ENCODE peak calls at places on chromosomes 3 and 15, in five cellular contexts. One of them, this sample, is unnamed.

GRCh38 chr15:96893159-96893906 is 562.8 kb downstream of the NR2F2 start:
- DNase-seq in K562: no peak
- DNase-seq in SK-N-SH: no peak
- DNase-seq in H1: no peak
- DNase-seq in HepG2: no peak
- DNase-seq in this sample: no peak

GRCh38 chr3:186303985-186304384 is 58.0 kb downstream of the DGKG start:
- DNase-seq in K562: no peak
- DNase-seq in SK-N-SH: no peak
- DNase-seq in H1: peak
- DNase-seq in HepG2: no peak
- DNase-seq in this sample: no peak

GRCh38 chr3:46908294-46908985 is 30.9 kb downstream of the PTH1R start:
- DNase-seq in K562: no peak
- DNase-seq in SK-N-SH: no peak
- DNase-seq in H1: no peak
- DNase-seq in HepG2: no peak
- DNase-seq in this sample: no peak

GRCh38 chr3:140092883-140093536 is 158.0 kb downstream of the CLSTN2 start:
- DNase-seq in K562: peak
- DNase-seq in SK-N-SH: peak
- DNase-seq in H1: peak
- DNase-seq in HepG2: no peak
- DNase-seq in this sample: peak

GRCh38 chr3:48561045-48561736 is 2.4 kb downstream of the UCN2 start:
- DNase-seq in K562: peak
- DNase-seq in SK-N-SH: peak
- DNase-seq in H1: peak
- DNase-seq in HepG2: peak
- DNase-seq in this sample: peak

GRCh38 chr3:171116365-171116764 is 89.8 kb upstream of the SLC2A2 start:
- DNase-seq in K562: no peak
- DNase-seq in SK-N-SH: no peak
- DNase-seq in H1: no peak
- DNase-seq in HepG2: no peak
- DNase-seq in this sample: no peak

GRCh38 chr3:15405448-15406050 is 21.8 kb downstream of the METTL6 start:
- DNase-seq in K562: peak
- DNase-seq in SK-N-SH: peak
- DNase-seq in H1: no peak
- DNase-seq in HepG2: peak
- DNase-seq in this sample: no peak

GRCh38 chr3:31572605-31573459 is 40.1 kb downstream of the STT3B start:
- DNase-seq in K562: no peak
- DNase-seq in SK-N-SH: no peak
- DNase-seq in H1: no peak
- DNase-seq in HepG2: no peak
- DNase-seq in this sample: no peak

GRCh38 chr15:49758856-49759255 is 138.0 kb downstream of the DTWD1 start:
- DNase-seq in K562: no peak
- DNase-seq in SK-N-SH: no peak
- DNase-seq in H1: no peak
- DNase-seq in HepG2: no peak
- DNase-seq in this sample: no peak

GRCh38 chr15:50783895-50784294 is 18.4 kb upstream of the SPPL2A start:
- DNase-seq in K562: no peak
- DNase-seq in SK-N-SH: no peak
- DNase-seq in H1: no peak
- DNase-seq in HepG2: no peak
- DNase-seq in this sample: no peak

GRCh38 chr15:71125831-71126453 is 10.7 kb downstream of the THSD4 start:
- DNase-seq in K562: peak
- DNase-seq in SK-N-SH: peak
- DNase-seq in H1: no peak
- DNase-seq in HepG2: peak
- DNase-seq in this sample: no peak

GRCh38 chr3:39415983-39416382 is 9.5 kb downstream of the RPSA start:
- DNase-seq in K562: no peak
- DNase-seq in SK-N-SH: no peak
- DNase-seq in H1: peak
- DNase-seq in HepG2: no peak
- DNase-seq in this sample: no peak

GRCh38 chr3:21839181-21839580 is 88.2 kb upstream of the ZNF385D start:
- DNase-seq in K562: no peak
- DNase-seq in SK-N-SH: no peak
- DNase-seq in H1: no peak
- DNase-seq in HepG2: no peak
- DNase-seq in this sample: no peak
- TF ChIP-seq TAF1 in K562: no peak
- TF ChIP-seq TAF1 in SK-N-SH: no peak
- TF ChIP-seq TAF1 in H1: no peak
- TF ChIP-seq TAF1 in HepG2: no peak
- TF ChIP-seq TAF1 in this sample: no peak

DNA sequence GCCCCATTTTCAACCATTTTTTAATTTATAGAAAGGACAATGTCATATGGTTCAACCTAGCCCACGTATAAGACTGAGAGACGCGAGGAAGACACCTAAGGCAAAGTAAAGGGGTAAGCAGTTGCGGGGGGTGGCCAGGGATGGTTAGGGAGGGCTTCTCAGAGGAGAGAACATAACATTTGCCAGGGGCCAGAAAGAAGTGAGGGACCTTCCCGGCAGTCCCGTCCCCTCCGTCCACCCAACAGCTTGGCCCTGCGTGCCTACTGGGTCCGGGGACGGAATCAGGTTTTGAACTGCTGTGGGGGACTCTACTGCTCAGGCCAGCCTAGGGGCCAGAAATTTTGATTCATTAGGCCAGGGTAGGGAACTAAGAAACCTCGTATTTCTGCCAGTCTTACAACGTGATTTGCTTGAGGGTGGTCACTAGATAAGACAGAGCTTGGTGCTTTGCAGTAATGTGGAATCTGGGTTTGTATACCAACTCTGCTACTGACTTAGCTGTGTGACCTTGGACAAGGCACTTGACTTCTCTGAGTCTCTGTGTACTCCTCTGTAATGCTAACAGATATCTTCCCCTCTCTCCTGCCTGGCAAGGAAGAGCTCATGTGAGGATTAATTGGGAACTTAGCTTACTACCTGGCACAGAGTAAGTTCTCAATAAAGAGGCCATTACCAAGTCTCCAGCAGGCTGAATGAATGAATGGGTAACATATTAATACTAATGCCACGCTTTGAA is 734 bp upstream of the SLC6A20 start:
- DNase-seq in K562: no peak
- DNase-seq in SK-N-SH: no peak
- DNase-seq in H1: no peak
- DNase-seq in HepG2: no peak
- DNase-seq in this sample: no peak
- TF ChIP-seq TAF1 in K562: no peak
- TF ChIP-seq TAF1 in SK-N-SH: no peak
- TF ChIP-seq TAF1 in H1: no peak
- TF ChIP-seq TAF1 in HepG2: no peak
- TF ChIP-seq TAF1 in this sample: no peak

GRCh38 chr15:37014137-37014536 is 86.2 kb downstream of the MEIS2 start:
- DNase-seq in K562: no peak
- DNase-seq in SK-N-SH: no peak
- DNase-seq in H1: no peak
- DNase-seq in HepG2: no peak
- DNase-seq in this sample: no peak
- TF ChIP-seq TAF1 in K562: no peak
- TF ChIP-seq TAF1 in SK-N-SH: no peak
- TF ChIP-seq TAF1 in H1: no peak
- TF ChIP-seq TAF1 in HepG2: no peak
- TF ChIP-seq TAF1 in this sample: no peak

DNA sequence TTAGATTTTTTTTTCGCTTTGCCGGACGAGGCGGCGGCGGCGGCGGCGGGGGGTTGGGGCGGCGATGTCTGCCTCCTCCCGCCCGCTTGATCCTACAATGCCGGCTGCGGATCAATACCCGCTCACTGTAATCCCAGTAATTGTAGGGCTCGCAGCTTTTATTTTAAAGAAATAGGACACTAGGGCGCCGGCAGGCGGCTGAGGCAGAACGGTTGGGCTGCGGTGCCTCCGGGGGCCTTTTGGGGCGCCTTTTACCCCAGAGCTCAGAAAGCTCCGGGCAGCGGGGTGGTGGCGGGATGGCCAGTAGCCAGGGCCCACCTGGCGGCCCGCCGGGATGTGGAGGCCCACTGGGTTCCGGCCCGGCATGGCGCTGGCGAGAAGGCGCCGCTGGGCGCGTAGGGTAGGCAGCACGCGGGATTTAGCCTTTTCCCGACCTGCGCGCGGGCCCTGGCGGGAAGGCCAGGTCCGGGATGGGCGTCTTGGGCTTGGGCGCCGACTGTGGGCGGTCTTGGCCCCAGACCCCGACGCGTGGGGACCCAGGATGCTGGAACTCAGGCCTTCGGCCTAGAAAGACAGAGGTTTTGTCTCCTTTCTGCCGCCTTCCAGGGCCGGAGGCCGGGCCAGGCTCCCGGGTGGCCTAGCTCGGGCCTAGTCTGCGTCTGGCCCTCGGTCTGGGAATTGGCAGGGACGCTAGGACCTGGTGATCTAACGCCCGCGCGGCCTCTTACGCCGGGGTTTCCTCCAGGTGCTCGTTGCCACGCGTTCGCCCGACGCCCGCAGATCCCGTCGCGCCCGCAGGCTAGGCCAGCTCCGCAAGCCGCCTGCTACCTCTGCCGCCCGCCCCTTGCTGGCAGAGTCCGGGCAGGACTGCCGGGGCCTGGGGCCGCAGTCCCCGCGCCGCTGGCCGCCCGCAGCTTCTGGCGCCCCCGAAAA is 15.5 kb upstream of the ONECUT1 start:
- DNase-seq in K562: no peak
- DNase-seq in SK-N-SH: peak
- DNase-seq in H1: peak
- DNase-seq in HepG2: no peak
- DNase-seq in this sample: no peak
- TF ChIP-seq TAF1 in K562: no peak
- TF ChIP-seq TAF1 in SK-N-SH: no peak
- TF ChIP-seq TAF1 in H1: no peak
- TF ChIP-seq TAF1 in HepG2: no peak
- TF ChIP-seq TAF1 in this sample: no peak

GRCh38 chr15:25173241-25174028 is 218.6 kb downstream of the SNRPN start:
- DNase-seq in K562: no peak
- DNase-seq in SK-N-SH: no peak
- DNase-seq in H1: peak
- DNase-seq in HepG2: no peak
- DNase-seq in this sample: no peak
- TF ChIP-seq TAF1 in K562: no peak
- TF ChIP-seq TAF1 in SK-N-SH: no peak
- TF ChIP-seq TAF1 in H1: no peak
- TF ChIP-seq TAF1 in HepG2: no peak
- TF ChIP-seq TAF1 in this sample: no peak

DNA sequence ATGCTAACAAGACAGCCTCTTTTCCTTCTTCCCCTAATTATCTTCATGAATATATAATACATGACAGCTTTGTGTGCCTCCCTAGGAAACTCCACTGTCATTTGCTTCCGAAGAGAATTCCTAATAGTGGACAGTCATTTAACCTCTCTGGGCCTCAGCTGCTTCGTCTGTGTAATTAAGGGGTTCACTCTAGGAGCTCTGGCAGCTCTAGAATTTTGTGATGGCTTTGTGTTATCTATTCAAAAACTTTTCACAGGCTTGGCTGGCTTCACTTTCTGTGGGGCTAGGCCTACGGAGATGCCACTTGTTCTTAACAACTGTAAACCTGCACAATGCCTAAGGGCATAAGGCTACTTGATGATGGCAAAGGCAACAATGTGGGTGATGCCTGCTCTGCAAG is 333.9 kb upstream of the UMPS start:
- DNase-seq in K562: no peak
- DNase-seq in SK-N-SH: no peak
- DNase-seq in H1: no peak
- DNase-seq in HepG2: no peak
- DNase-seq in this sample: no peak
- TF ChIP-seq TAF1 in K562: no peak
- TF ChIP-seq TAF1 in SK-N-SH: no peak
- TF ChIP-seq TAF1 in H1: no peak
- TF ChIP-seq TAF1 in HepG2: no peak
- TF ChIP-seq TAF1 in this sample: no peak

GRCh38 chr3:18143258-18143780 is 281.8 kb downstream of the SATB1 start:
- DNase-seq in K562: no peak
- DNase-seq in SK-N-SH: peak
- DNase-seq in H1: no peak
- DNase-seq in HepG2: no peak
- DNase-seq in this sample: no peak

GRCh38 chr3:18135083-18135814 is 289.9 kb downstream of the SATB1 start:
- DNase-seq in K562: no peak
- DNase-seq in SK-N-SH: no peak
- DNase-seq in H1: no peak
- DNase-seq in HepG2: no peak
- DNase-seq in this sample: no peak

GRCh38 chr3:18134386-18135082 is 290.6 kb downstream of the SATB1 start:
- DNase-seq in K562: no peak
- DNase-seq in SK-N-SH: no peak
- DNase-seq in H1: no peak
- DNase-seq in HepG2: no peak
- DNase-seq in this sample: no peak

DNA sequence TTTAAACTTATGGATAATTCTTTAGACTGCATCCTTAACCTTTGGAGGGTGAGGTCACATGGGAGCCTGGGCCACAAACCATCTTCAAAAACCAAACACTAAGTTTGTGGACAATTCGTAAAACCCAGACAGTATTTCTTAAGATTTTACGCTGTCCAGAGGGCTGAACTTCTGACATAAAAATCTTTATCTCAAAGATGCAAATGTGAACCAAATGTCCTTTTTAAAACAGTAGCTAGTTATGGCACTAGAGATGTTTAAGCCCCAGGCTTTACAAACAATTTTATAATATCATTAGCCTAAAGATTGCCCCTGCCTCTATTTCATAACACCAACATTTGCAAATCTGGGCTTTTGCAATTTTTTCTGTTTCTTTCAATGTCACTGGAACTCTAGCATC is 287.2 kb downstream of the SATB1 start:
- DNase-seq in K562: no peak
- DNase-seq in SK-N-SH: peak
- DNase-seq in H1: no peak
- DNase-seq in HepG2: no peak
- DNase-seq in this sample: no peak
- TF ChIP-seq TAF1 in K562: no peak
- TF ChIP-seq TAF1 in SK-N-SH: no peak
- TF ChIP-seq TAF1 in H1: no peak
- TF ChIP-seq TAF1 in HepG2: no peak
- TF ChIP-seq TAF1 in this sample: no peak